ENCODE peak calls at places on chromosomes 1 and 21, in four cellular contexts. E, X, I and J are unnamed samples.

GRCh38 chr1:168408531-168409242 is 128.0 kb downstream of the TBX19 start:
- DNase-seq in I (no peak), E (no peak), X (no peak), J (no peak)

GRCh38 chr1:231808990-231809389 is 182.4 kb downstream of the DISC1 start:
- DNase-seq in E (no peak), I (no peak), X (no peak), J (no peak)

GRCh38 chr1:55143686-55144085 is 71.5 kb downstream of the USP24 start:
- DNase-seq in I (peak; percentile 28), E (no peak), X (no peak), J (peak; percentile 51)

GRCh38 chr21:46038871-46039397 is 57.4 kb downstream of the COL6A1 start:
- DNase-seq in E (peak; percentile 95), X (no peak), I (peak; percentile 56), J (no peak)

GRCh38 chr1:2589331-2590232 is 3.0 kb downstream of the PRXL2B start:
- DNase-seq in X (no peak), I (no peak), E (peak; percentile 36), J (no peak)

GRCh38 chr1:208054485-208054884 is 143.6 kb upstream of the CD34 start:
- DNase-seq in E (no peak), I (no peak), X (no peak), J (no peak)

GRCh38 chr1:10968411-10968826 is 44.0 kb upstream of the TARDBP start:
- DNase-seq in I (peak; percentile 33), X (no peak), E (no peak), J (no peak)

GRCh38 chr1:192846950-192847349 is 38.1 kb downstream of the RGS2 start:
- DNase-seq in E (no peak), I (no peak), X (no peak), J (no peak)

GRCh38 chr1:192580351-192580962 is 4.9 kb downstream of the RGS1 start:
- DNase-seq in E (no peak), I (peak; percentile 4), X (no peak), J (peak; percentile 38)

GRCh38 chr21:32392299-32392879 is 423 bp downstream of the URB1 start:
- DNase-seq in I (no peak), X (no peak), E (no peak), J (peak; percentile 23)

GRCh38 chr1:95437011-95437410 is 203.0 kb downstream of the RWDD3 start:
- DNase-seq in I (peak; percentile 1), E (no peak), X (no peak), J (no peak)

GRCh38 chr1:230677200-230677599 is 34.9 kb downstream of the COG2 start:
- DNase-seq in E (no peak), I (no peak), X (no peak), J (no peak)

GRCh38 chr21:36701912-36702621 is 3.2 kb downstream of the SIM2 start:
- DNase-seq in E (no peak), I (peak; percentile 70), X (no peak), J (peak; percentile 47)

GRCh38 chr1:242008788-242009500 is 10.0 kb upstream of the MAP1LC3C start:
- DNase-seq in I (no peak), X (no peak), E (no peak), J (no peak)

GRCh38 chr21:42320791-42321190 is 5.6 kb upstream of the TFF3 start:
- DNase-seq in I (no peak), X (no peak), E (no peak), J (no peak)